ENCODE peak calls at places on chromosomes 6 and 20, in five cellular contexts. A is GM12878, L is H1, V is HepG2, D is K562. U is an unnamed sample.

GRCh38 chr6:1611572-1612385 is 2.1 kb downstream of the FOXC1 start:
- DNase-seq in A (no peak), L (no peak), V (peak), D (no peak), U (no peak)

GRCh38 chr6:158071121-158072082 is 89.7 kb downstream of the SYNJ2 start:
- DNase-seq in L (no peak), D (no peak), V (no peak), A (no peak), U (no peak)

GRCh38 chr6:72941751-72942150 is 283.5 kb downstream of the KHDC1L start:
- DNase-seq in A (no peak), V (no peak), D (no peak), L (no peak), U (no peak)

GRCh38 chr6:26476893-26477292 is 19.1 kb downstream of the BTN2A1 start:
- DNase-seq in A (no peak), D (no peak), V (no peak), L (no peak), U (no peak)

GRCh38 chr6:22102671-22103070 is 194.2 kb downstream of the PRL start:
- DNase-seq in A (peak), V (no peak), D (no peak), L (no peak), U (no peak)

GRCh38 chr20:18985551-18985950 is 172.0 kb downstream of the SCP2D1 start:
- DNase-seq in D (no peak), L (no peak), V (no peak), A (no peak), U (no peak)

GRCh38 chr6:108736832-108737231 is 111.4 kb upstream of the ARMC2 start:
- DNase-seq in V (peak), D (no peak), L (no peak), A (no peak), U (peak)

GRCh38 chr6:74066168-74066871 is 370.3 kb downstream of the CD109 start:
- DNase-seq in V (no peak), A (no peak), D (no peak), L (no peak), U (no peak)

GRCh38 chr6:1711136-1711535 is 101.4 kb downstream of the FOXC1 start:
- DNase-seq in V (no peak), L (no peak), A (no peak), D (no peak), U (no peak)

GRCh38 chr20:14445310-14445709 is 107.9 kb upstream of the FLRT3 start:
- DNase-seq in L (no peak), D (no peak), V (no peak), A (no peak), U (no peak)

GRCh38 chr20:20761302-20761701 is 48.9 kb upstream of the RALGAPA2 start:
- DNase-seq in A (no peak), L (no peak), D (no peak), V (no peak), U (no peak)
- TF ChIP-seq POLR2A in A (no peak), L (no peak), D (no peak), V (no peak), U (no peak)

DNA sequence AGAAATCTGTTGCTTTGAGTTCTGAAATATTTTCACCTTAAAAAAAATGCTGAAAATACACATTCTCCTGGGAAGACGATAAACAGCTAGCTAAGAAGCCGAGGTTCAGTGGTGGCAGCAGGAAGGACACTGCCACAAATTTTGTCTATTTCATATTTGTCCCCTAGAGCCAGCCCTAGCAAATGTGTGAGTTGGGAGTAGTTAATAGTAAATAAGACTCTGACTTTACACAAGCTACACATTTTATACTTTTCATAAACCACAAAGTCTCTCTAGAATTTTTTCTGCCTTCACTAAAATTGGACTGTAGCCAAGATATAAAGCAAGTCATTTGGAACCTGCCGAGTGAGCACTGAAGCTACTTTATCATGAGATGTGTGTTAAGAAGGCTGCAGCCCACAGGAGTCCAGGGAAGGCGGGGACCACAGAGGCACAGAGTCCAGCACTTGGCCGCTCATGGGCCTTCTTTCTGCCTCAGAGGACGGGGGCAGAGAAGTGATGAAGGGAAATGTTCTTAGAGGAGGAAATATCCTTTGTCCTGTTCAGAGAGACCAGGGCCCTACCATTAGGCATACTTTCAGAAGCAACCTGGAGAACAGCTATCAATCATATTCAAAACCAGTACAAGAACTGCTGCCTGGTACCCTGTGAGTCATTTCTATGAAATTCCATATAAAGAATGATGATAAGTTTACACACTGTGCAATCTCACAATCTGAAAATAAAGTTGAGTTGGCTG is 241.7 kb upstream of the TAB2 start:
- DNase-seq in L (no peak), D (no peak), V (no peak), A (no peak), U (no peak)
- TF ChIP-seq YY1 in L (no peak), D (no peak), V (no peak), A (no peak), U (no peak)

GRCh38 chr6:162448294-162448693 is 279.3 kb downstream of the PRKN start:
- DNase-seq in D (no peak), A (no peak), L (no peak), V (no peak), U (no peak)

GRCh38 chr6:162450358-162450757 is 277.2 kb downstream of the PRKN start:
- DNase-seq in A (no peak), L (no peak), V (peak), D (no peak), U (no peak)
- TF ChIP-seq POLR2A in A (no peak), L (no peak), V (no peak), D (no peak), U (no peak)

GRCh38 chr6:160513836-160514235 is 150.2 kb downstream of the LPA start:
- DNase-seq in V (no peak), D (no peak), L (no peak), A (no peak), U (no peak)
- TF ChIP-seq YY1 in V (no peak), D (no peak), L (no peak), A (no peak), U (no peak)

GRCh38 chr6:138521800-138522199 is 22.5 kb upstream of the NHSL1 start:
- DNase-seq in L (no peak), V (no peak), A (no peak), D (no peak), U (no peak)
- TF ChIP-seq POLR2A in L (no peak), V (no peak), A (no peak), D (no peak), U (no peak)

DNA sequence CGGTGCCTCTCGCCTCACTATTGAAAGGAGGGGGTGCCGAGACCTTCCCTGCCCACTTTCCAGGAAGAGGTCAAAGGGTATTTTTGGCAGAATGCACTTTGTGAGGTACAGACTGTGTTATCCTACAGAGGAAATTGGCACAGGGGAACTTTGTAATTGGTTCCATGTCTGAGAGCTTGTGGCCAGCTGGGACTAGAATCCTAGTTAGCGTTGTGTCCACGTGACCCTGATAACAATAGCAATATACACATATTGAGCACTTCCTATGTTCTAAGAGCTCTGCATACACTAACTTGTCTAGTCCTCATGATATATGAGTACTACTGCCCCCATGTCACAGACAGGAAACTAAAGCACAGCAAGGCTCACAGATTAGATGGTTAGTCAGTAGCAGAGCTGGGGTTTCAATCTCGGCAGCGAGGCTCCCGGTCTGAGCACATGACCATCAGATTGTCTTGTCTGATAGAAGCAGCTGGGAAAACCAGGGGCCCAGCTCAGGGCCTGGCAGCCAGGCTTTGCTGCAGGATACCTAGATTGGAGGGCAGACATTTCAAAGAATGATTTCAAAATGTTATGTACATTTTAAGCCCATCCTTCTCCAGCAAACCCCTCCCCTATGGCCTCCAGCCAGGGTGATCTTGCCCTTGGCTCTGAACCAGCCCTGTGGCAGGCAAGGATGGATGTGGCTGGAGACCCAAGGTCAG is 1.4 kb downstream of the MAPK13 start:
- DNase-seq in A (peak), L (no peak), D (peak), V (peak), U (no peak)
- TF ChIP-seq YY1 in A (no peak), L (no peak), D (no peak), V (no peak), U (no peak)

GRCh38 chr20:50380697-50381040 is 129.5 kb upstream of the PTPN1 start:
- DNase-seq in D (no peak), V (peak), L (no peak), A (no peak), U (no peak)

GRCh38 chr20:50379991-50380696 is 130.0 kb upstream of the PTPN1 start:
- DNase-seq in L (no peak), V (no peak), D (no peak), A (no peak), U (no peak)

GRCh38 chr20:50381053-50381732 is 129.0 kb upstream of the PTPN1 start:
- DNase-seq in A (no peak), V (no peak), L (no peak), D (no peak), U (no peak)

GRCh38 chr20:50378170-50379000 is 131.8 kb upstream of the PTPN1 start:
- DNase-seq in A (no peak), D (no peak), L (no peak), V (no peak), U (no peak)

DNA sequence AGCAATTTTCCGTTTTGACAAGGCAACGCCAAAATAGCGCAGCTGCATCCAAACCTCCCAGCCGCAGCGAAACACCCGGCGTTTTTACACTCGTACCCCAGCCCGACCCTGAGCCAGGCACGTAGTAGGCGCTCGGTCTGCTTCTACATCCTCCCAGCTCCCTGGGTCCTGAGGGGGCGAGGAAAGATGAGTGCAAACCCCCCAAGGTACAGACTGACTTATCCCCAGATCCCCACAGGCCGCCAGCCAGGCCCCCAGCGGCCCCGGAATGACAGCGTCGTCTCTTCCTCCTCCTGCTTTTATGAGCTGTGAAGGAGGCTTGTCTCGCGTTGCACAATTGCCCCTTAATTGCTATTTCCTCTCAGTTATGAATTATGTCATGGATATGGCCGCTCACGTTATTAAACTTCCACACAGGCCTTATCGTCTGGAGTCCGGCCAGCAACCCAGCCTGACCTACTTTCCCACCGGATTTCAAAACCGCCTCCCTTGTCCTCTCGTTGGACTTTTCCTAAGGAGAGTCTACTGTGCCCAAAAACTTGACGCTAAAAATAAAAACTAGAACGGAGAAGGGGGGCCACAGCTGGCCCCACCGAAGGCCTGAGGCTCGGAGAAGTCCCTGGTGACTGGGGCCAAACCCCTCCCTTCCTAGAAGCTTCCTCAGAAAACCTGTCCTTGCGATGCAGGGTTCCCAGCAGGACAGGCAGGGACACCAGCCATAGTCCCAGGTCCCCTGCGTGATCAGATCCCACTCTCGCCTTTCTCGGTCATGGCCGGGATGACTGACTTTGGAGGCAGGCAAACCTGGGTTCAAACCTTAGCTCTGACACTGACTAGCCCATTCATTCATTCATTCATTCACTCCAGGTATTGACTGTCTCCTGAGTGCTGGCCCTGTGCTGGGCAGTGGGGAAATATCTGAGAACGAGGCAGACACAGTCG is 130.9 kb upstream of the PTPN1 start:
- DNase-seq in A (no peak), L (no peak), V (no peak), D (no peak), U (no peak)
- TF ChIP-seq POLR2A in A (no peak), L (no peak), V (no peak), D (no peak), U (no peak)

GRCh38 chr6:122839477-122839876 is 50.4 kb downstream of the SMPDL3A start:
- DNase-seq in A (no peak), L (peak), D (peak), V (peak), U (peak)
- TF ChIP-seq YY1 in A (no peak), L (no peak), D (no peak), V (no peak), U (no peak)

GRCh38 chr6:168100011-168100802 is 21.2 kb upstream of the FRMD1 start:
- DNase-seq in V (no peak), A (no peak), D (no peak), L (no peak), U (no peak)

GRCh38 chr6:168097621-168098430 is 18.8 kb upstream of the FRMD1 start:
- DNase-seq in D (no peak), L (no peak), V (no peak), A (no peak), U (no peak)

GRCh38 chr6:168099201-168100010 is 20.4 kb upstream of the FRMD1 start:
- DNase-seq in L (no peak), A (no peak), D (no peak), V (no peak), U (no peak)

GRCh38 chr6:168097221-168097620 is 18.2 kb upstream of the FRMD1 start:
- DNase-seq in L (no peak), V (no peak), D (no peak), A (no peak), U (no peak)

DNA sequence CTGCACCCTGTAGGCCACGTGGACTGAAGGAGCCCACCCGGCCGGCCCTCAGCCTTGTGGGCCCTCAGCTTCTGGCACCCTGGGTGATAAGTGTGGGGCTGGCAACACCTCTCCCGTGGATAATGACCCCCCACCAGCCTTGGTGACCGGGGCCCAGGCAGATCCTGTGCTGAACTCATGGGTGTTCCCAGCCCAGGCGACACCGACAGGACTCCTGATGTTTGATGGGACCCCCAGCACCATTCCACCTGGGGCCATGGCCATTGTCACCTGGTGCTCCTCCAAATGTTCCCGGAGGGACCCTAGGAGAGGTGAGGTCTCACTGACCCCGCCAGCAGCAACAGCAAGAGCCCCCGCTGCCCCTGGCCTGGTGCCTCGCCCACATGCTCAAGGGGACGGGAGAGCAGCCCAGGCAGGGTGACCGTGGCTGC is 19.4 kb upstream of the FRMD1 start:
- DNase-seq in A (no peak), L (no peak), V (no peak), D (no peak), U (no peak)
- TF ChIP-seq POLR2A in A (no peak), L (no peak), V (no peak), D (no peak), U (no peak)

U was measured in HCT116.